ENCODE peak calls at places on chromosomes 16 and 17, in seven cellular contexts. One of them, this sample, is unnamed. For H3K4me1, the result is how much of the 10 kb centered on the place peaks cover.

GRCh38 chr17:19374136-19374535 is 4.2 kb upstream of the MAPK7 start:
- DNase-seq in thoracic aorta: no peak
- DNase-seq in naive thymus-derived CD4-positive, alpha-beta T cell: no peak
- DNase-seq in A549: no peak
- DNase-seq in upper lobe of left lung: no peak
- DNase-seq in esophagus squamous epithelium: no peak
- DNase-seq in prostate gland: no peak
- DNase-seq in this sample: no peak

GRCh38 chr16:68644715-68645493 is at the start of gene CDH3:
- DNase-seq in prostate gland: peak
- DNase-seq in esophagus squamous epithelium: no peak
- DNase-seq in thoracic aorta: no peak
- DNase-seq in upper lobe of left lung: peak
- DNase-seq in naive thymus-derived CD4-positive, alpha-beta T cell: no peak
- DNase-seq in A549: no peak
- DNase-seq in this sample: peak

GRCh38 chr17:4485676-4486646 is 12.7 kb upstream of the SPNS2 start:
- DNase-seq in thoracic aorta: no peak
- DNase-seq in A549: no peak
- DNase-seq in upper lobe of left lung: no peak
- DNase-seq in esophagus squamous epithelium: no peak
- DNase-seq in prostate gland: no peak
- DNase-seq in naive thymus-derived CD4-positive, alpha-beta T cell: peak
- DNase-seq in this sample: no peak

GRCh38 chr17:44356241-44356640 is 7.4 kb downstream of the FAM171A2 start:
- DNase-seq in esophagus squamous epithelium: no peak
- DNase-seq in upper lobe of left lung: peak
- DNase-seq in A549: no peak
- DNase-seq in thoracic aorta: no peak
- DNase-seq in prostate gland: no peak
- DNase-seq in naive thymus-derived CD4-positive, alpha-beta T cell: no peak
- DNase-seq in this sample: no peak

GRCh38 chr16:21218135-21218534 is 6.8 kb upstream of the ZP2 start:
- DNase-seq in upper lobe of left lung: no peak
- DNase-seq in thoracic aorta: no peak
- DNase-seq in esophagus squamous epithelium: no peak
- DNase-seq in naive thymus-derived CD4-positive, alpha-beta T cell: no peak
- DNase-seq in prostate gland: no peak
- DNase-seq in A549: no peak
- DNase-seq in this sample: no peak

GRCh38 chr17:46943511-46944393 is 20.8 kb downstream of the GOSR2 start:
- DNase-seq in upper lobe of left lung: peak
- DNase-seq in esophagus squamous epithelium: no peak
- DNase-seq in prostate gland: no peak
- DNase-seq in thoracic aorta: no peak
- DNase-seq in naive thymus-derived CD4-positive, alpha-beta T cell: peak
- DNase-seq in A549: no peak
- DNase-seq in this sample: no peak

GRCh38 chr16:63749256-63749655 is 1372.6 kb downstream of the CDH11 start:
- DNase-seq in prostate gland: no peak
- DNase-seq in A549: no peak
- DNase-seq in esophagus squamous epithelium: no peak
- DNase-seq in upper lobe of left lung: no peak
- DNase-seq in naive thymus-derived CD4-positive, alpha-beta T cell: no peak
- DNase-seq in thoracic aorta: no peak
- DNase-seq in this sample: no peak

GRCh38 chr16:30381351-30382041 is 865 bp downstream of the SEPTIN1 start:
- DNase-seq in esophagus squamous epithelium: no peak
- DNase-seq in upper lobe of left lung: no peak
- DNase-seq in naive thymus-derived CD4-positive, alpha-beta T cell: no peak
- DNase-seq in A549: no peak
- DNase-seq in thoracic aorta: no peak
- DNase-seq in prostate gland: no peak
- DNase-seq in this sample: no peak

GRCh38 chr16:31248344-31248743 is 11.4 kb upstream of the ITGAM start:
- DNase-seq in upper lobe of left lung: no peak
- DNase-seq in prostate gland: no peak
- DNase-seq in naive thymus-derived CD4-positive, alpha-beta T cell: no peak
- DNase-seq in esophagus squamous epithelium: no peak
- DNase-seq in thoracic aorta: no peak
- DNase-seq in A549: no peak
- DNase-seq in this sample: no peak

GRCh38 chr17:67245694-67246397 is 850 bp upstream of the HELZ start:
- DNase-seq in esophagus squamous epithelium: no peak
- DNase-seq in thoracic aorta: no peak
- DNase-seq in upper lobe of left lung: peak
- DNase-seq in naive thymus-derived CD4-positive, alpha-beta T cell: peak
- DNase-seq in prostate gland: peak
- DNase-seq in A549: peak
- DNase-seq in this sample: no peak

GRCh38 chr17:31919802-31920525 is 16.8 kb upstream of the SUZ12 start:
- DNase-seq in naive thymus-derived CD4-positive, alpha-beta T cell: no peak
- DNase-seq in A549: no peak
- DNase-seq in thoracic aorta: no peak
- DNase-seq in upper lobe of left lung: no peak
- DNase-seq in esophagus squamous epithelium: no peak
- DNase-seq in prostate gland: no peak
- DNase-seq in this sample: no peak

GRCh38 chr17:13702266-13702665 is 100.5 kb upstream of the HS3ST3A1 start:
- DNase-seq in upper lobe of left lung: no peak
- DNase-seq in prostate gland: no peak
- DNase-seq in esophagus squamous epithelium: no peak
- DNase-seq in thoracic aorta: no peak
- DNase-seq in A549: no peak
- DNase-seq in naive thymus-derived CD4-positive, alpha-beta T cell: no peak
- DNase-seq in this sample: no peak

GRCh38 chr17:6698004-6698403 is 15.2 kb downstream of the SLC13A5 start:
- DNase-seq in upper lobe of left lung: peak
- DNase-seq in thoracic aorta: no peak
- DNase-seq in esophagus squamous epithelium: no peak
- DNase-seq in prostate gland: no peak
- DNase-seq in A549: no peak
- DNase-seq in naive thymus-derived CD4-positive, alpha-beta T cell: no peak
- DNase-seq in this sample: peak

GRCh38 chr16:84496991-84497390 is 7.5 kb downstream of the MEAK7 start:
- DNase-seq in A549: no peak
- DNase-seq in naive thymus-derived CD4-positive, alpha-beta T cell: no peak
- DNase-seq in upper lobe of left lung: no peak
- DNase-seq in esophagus squamous epithelium: no peak
- DNase-seq in prostate gland: no peak
- DNase-seq in thoracic aorta: no peak
- DNase-seq in this sample: no peak

GRCh38 chr17:35189291-35189690 is 4.9 kb downstream of the SLC35G3 start:
- DNase-seq in thoracic aorta: no peak
- DNase-seq in esophagus squamous epithelium: no peak
- DNase-seq in prostate gland: no peak
- DNase-seq in upper lobe of left lung: no peak
- DNase-seq in naive thymus-derived CD4-positive, alpha-beta T cell: no peak
- DNase-seq in A549: no peak
- DNase-seq in this sample: no peak

GRCh38 chr16:68022278-68022727 is 729 bp downstream of the DDX28 start:
- DNase-seq in naive thymus-derived CD4-positive, alpha-beta T cell: no peak
- DNase-seq in prostate gland: no peak
- DNase-seq in esophagus squamous epithelium: no peak
- DNase-seq in thoracic aorta: no peak
- DNase-seq in A549: no peak
- DNase-seq in upper lobe of left lung: no peak
- DNase-seq in this sample: no peak

GRCh38 chr16:65406076-65406475 is 284.2 kb upstream of the CDH11 start:
- DNase-seq in prostate gland: no peak
- DNase-seq in upper lobe of left lung: no peak
- DNase-seq in thoracic aorta: no peak
- DNase-seq in A549: no peak
- DNase-seq in esophagus squamous epithelium: no peak
- DNase-seq in naive thymus-derived CD4-positive, alpha-beta T cell: no peak
- DNase-seq in this sample: no peak

DNA sequence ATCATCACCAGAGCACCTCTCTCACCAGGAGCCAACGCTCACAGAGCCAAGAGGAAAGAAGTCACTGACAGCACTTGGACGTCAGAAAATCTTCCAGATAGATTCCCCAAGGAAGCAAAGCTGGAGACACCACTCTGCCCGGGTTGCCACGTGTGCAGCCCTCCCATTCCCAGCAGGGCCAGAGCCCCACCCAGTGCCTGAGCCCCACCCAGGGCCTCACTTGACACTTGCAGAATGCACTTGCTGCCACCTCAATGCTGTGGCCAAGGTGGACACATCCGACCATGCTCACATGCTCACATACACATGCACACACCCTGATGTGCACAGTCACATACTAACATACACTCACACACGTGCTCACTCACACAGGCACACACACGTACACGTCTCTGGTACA is 240.7 kb downstream of the RBFOX3 start:
- DNase-seq in A549: no peak
- DNase-seq in esophagus squamous epithelium: no peak
- DNase-seq in prostate gland: no peak
- DNase-seq in thoracic aorta: no peak
- DNase-seq in naive thymus-derived CD4-positive, alpha-beta T cell: no peak
- DNase-seq in upper lobe of left lung: no peak
- DNase-seq in this sample: no peak
- H3K4me1 ChIP-seq in A549: under half
- H3K4me1 ChIP-seq in esophagus squamous epithelium: under half
- H3K4me1 ChIP-seq in prostate gland: under half
- H3K4me1 ChIP-seq in thoracic aorta: under half
- H3K4me1 ChIP-seq in naive thymus-derived CD4-positive, alpha-beta T cell: under half
- H3K4me1 ChIP-seq in upper lobe of left lung: under half
- H3K4me1 ChIP-seq in this sample: under half

GRCh38 chr17:28722413-28723158 is 2.8 kb downstream of the RPL23A start:
- DNase-seq in upper lobe of left lung: no peak
- DNase-seq in A549: no peak
- DNase-seq in esophagus squamous epithelium: no peak
- DNase-seq in thoracic aorta: no peak
- DNase-seq in naive thymus-derived CD4-positive, alpha-beta T cell: no peak
- DNase-seq in prostate gland: no peak
- DNase-seq in this sample: no peak
- H3K4me1 ChIP-seq in upper lobe of left lung: half or more
- H3K4me1 ChIP-seq in A549: half or more
- H3K4me1 ChIP-seq in esophagus squamous epithelium: half or more
- H3K4me1 ChIP-seq in thoracic aorta: half or more
- H3K4me1 ChIP-seq in naive thymus-derived CD4-positive, alpha-beta T cell: under half
- H3K4me1 ChIP-seq in prostate gland: under half
- H3K4me1 ChIP-seq in this sample: under half

GRCh38 chr16:711548-712320 is 3.2 kb upstream of the METRN start:
- DNase-seq in upper lobe of left lung: peak
- DNase-seq in esophagus squamous epithelium: no peak
- DNase-seq in A549: peak
- DNase-seq in prostate gland: peak
- DNase-seq in naive thymus-derived CD4-positive, alpha-beta T cell: peak
- DNase-seq in thoracic aorta: no peak
- DNase-seq in this sample: peak
- H3K4me1 ChIP-seq in upper lobe of left lung: under half
- H3K4me1 ChIP-seq in esophagus squamous epithelium: under half
- H3K4me1 ChIP-seq in A549: half or more
- H3K4me1 ChIP-seq in prostate gland: under half
- H3K4me1 ChIP-seq in naive thymus-derived CD4-positive, alpha-beta T cell: under half
- H3K4me1 ChIP-seq in thoracic aorta: under half
- H3K4me1 ChIP-seq in this sample: under half

DNA sequence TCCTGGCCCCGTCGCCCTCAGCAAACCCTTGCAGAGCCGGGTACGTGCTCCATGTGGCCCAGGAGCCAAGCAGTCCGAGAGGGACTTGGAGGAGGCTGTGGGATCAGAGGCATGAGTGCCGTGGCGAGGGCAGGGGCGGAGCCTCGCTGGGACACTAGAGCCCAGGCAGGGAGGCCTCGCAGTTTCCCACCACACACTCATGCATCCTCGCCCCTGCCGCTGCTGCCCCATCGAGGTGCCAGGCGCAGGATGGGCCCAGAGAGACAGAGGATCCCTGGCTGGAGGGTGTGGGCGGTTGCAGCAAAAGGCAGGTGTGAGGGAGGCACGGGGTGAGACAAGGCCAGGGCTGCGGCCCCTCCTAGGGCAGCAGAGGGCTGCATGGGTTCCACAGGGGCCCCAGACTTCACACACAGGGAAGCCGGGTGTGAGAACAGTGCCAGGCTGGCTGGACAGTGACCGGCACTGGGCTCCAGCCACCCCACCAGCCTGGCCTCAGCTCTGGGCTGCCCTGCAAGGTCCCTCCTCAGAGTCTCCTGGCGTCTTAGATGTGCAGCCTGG is 7.7 kb downstream of the BCAR1 start:
- DNase-seq in A549: no peak
- DNase-seq in naive thymus-derived CD4-positive, alpha-beta T cell: no peak
- DNase-seq in esophagus squamous epithelium: no peak
- DNase-seq in prostate gland: no peak
- DNase-seq in upper lobe of left lung: peak
- DNase-seq in thoracic aorta: no peak
- DNase-seq in this sample: no peak
- H3K4me1 ChIP-seq in A549: half or more
- H3K4me1 ChIP-seq in naive thymus-derived CD4-positive, alpha-beta T cell: under half
- H3K4me1 ChIP-seq in esophagus squamous epithelium: half or more
- H3K4me1 ChIP-seq in prostate gland: under half
- H3K4me1 ChIP-seq in upper lobe of left lung: half or more
- H3K4me1 ChIP-seq in thoracic aorta: half or more
- H3K4me1 ChIP-seq in this sample: under half

DNA sequence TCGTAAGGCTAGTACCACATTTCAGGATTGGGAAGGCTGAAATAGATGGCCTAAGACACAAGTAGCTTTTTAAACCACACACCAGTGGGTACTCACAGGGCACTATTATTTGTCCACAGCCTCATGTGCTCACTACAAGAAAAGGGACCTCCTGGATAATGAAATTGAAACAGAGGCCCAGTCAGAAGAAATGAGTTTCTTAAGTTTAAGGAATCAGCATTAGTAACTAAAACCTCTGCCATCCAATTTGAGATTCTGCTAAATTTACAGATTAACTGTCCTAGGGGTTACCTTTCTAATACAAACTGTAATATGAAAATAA is 3.0 kb downstream of the USP7 start:
- DNase-seq in upper lobe of left lung: no peak
- DNase-seq in thoracic aorta: no peak
- DNase-seq in A549: no peak
- DNase-seq in prostate gland: no peak
- DNase-seq in esophagus squamous epithelium: no peak
- DNase-seq in naive thymus-derived CD4-positive, alpha-beta T cell: no peak
- DNase-seq in this sample: no peak
- H3K4me1 ChIP-seq in upper lobe of left lung: half or more
- H3K4me1 ChIP-seq in thoracic aorta: half or more
- H3K4me1 ChIP-seq in A549: half or more
- H3K4me1 ChIP-seq in prostate gland: under half
- H3K4me1 ChIP-seq in esophagus squamous epithelium: half or more
- H3K4me1 ChIP-seq in naive thymus-derived CD4-positive, alpha-beta T cell: half or more
- H3K4me1 ChIP-seq in this sample: under half

GRCh38 chr16:2473425-2473926 is 1.5 kb upstream of the TBC1D24 start:
- DNase-seq in A549: no peak
- DNase-seq in prostate gland: no peak
- DNase-seq in thoracic aorta: no peak
- DNase-seq in esophagus squamous epithelium: no peak
- DNase-seq in naive thymus-derived CD4-positive, alpha-beta T cell: peak
- DNase-seq in upper lobe of left lung: peak
- DNase-seq in this sample: no peak
- H3K4me1 ChIP-seq in A549: under half
- H3K4me1 ChIP-seq in prostate gland: under half
- H3K4me1 ChIP-seq in thoracic aorta: under half
- H3K4me1 ChIP-seq in esophagus squamous epithelium: under half
- H3K4me1 ChIP-seq in naive thymus-derived CD4-positive, alpha-beta T cell: under half
- H3K4me1 ChIP-seq in upper lobe of left lung: half or more
- H3K4me1 ChIP-seq in this sample: under half